ENCODE peak calls at places on chromosomes 12 and 14, in four cellular contexts. O, X, K and M are unnamed samples.

GRCh38 chr12:55072093-55072492 is 52.3 kb downstream of the NEUROD4 start:
- DNase-seq in O (peak), X (no peak), K (no peak), M (peak)

GRCh38 chr14:83533734-83534133 is 1996.2 kb upstream of the FLRT2 start:
- DNase-seq in X (no peak), K (no peak), O (no peak), M (no peak)

GRCh38 chr12:38892976-38893375 is 12.4 kb downstream of the CPNE8 start:
- DNase-seq in X (no peak), K (no peak), O (no peak), M (no peak)

GRCh38 chr12:4274960-4275868 is 1.7 kb downstream of the CCND2 start:
- DNase-seq in X (no peak), K (peak), O (no peak), M (no peak)

GRCh38 chr14:29278301-29278700 is 511.7 kb downstream of the FOXG1 start:
- DNase-seq in X (no peak), K (no peak), O (no peak), M (no peak)

GRCh38 chr12:58920102-58920955 is at the start of gene LRIG3:
- DNase-seq in K (peak), X (no peak), O (peak), M (peak)

GRCh38 chr12:66885115-66885875 is 206.4 kb upstream of the GRIP1 start:
- DNase-seq in X (no peak), O (no peak), K (peak), M (peak)

GRCh38 chr14:98906123-98906995 is 365.6 kb downstream of the BCL11B start:
- DNase-seq in O (peak), K (no peak), X (no peak), M (no peak)

GRCh38 chr14:77041837-77042557 is 13.5 kb upstream of the IRF2BPL start:
- DNase-seq in X (no peak), O (no peak), K (no peak), M (no peak)

GRCh38 chr12:52149651-52150241 is 42.1 kb downstream of the KRT80 start:
- DNase-seq in K (no peak), O (no peak), X (no peak), M (no peak)

GRCh38 chr12:94092516-94093241 is 55.7 kb upstream of the PLXNC1 start:
- DNase-seq in X (no peak), O (no peak), K (no peak), M (no peak)

GRCh38 chr12:85036241-85036707 is at the start of the genes LRRIQ1 and TSPAN19:
- DNase-seq in K (no peak), X (peak), O (peak), M (peak)

GRCh38 chr12:55996201-55996714 is 818 bp upstream of the SUOX start:
- DNase-seq in K (peak), X (no peak), O (peak), M (peak)

GRCh38 chr14:99516156-99517045 is 35.2 kb downstream of the CCNK start:
- DNase-seq in X (no peak), K (no peak), O (no peak), M (peak)

GRCh38 chr14:34629657-34630529 is at the start of gene SNX6:
- DNase-seq in X (no peak), K (peak), O (peak), M (peak)

GRCh38 chr12:102009796-102010195 is 52.0 kb downstream of the WASHC3 start:
- DNase-seq in O (no peak), X (no peak), K (no peak), M (no peak)

GRCh38 chr12:30882706-30883105 is 43.8 kb upstream of the TSPAN11 start:
- DNase-seq in O (no peak), K (no peak), X (no peak), M (no peak)

GRCh38 chr12:75086086-75087038 is 123.3 kb downstream of the KCNC2 start:
- DNase-seq in K (no peak), O (no peak), X (no peak), M (no peak)

GRCh38 chr12:107990325-107990724 is 138.8 kb upstream of the WSCD2 start:
- DNase-seq in O (peak), K (peak), X (no peak), M (peak)

GRCh38 chr12:38374751-38375150 is 58.2 kb downstream of the ALG10B start:
- DNase-seq in O (no peak), K (no peak), X (no peak), M (no peak)

GRCh38 chr14:81110186-81110585 is 110.6 kb downstream of the GTF2A1 start:
- DNase-seq in O (no peak), K (no peak), X (no peak), M (no peak)

GRCh38 chr12:124841558-124841945 is 22.1 kb downstream of the SCARB1 start:
- DNase-seq in X (no peak), O (no peak), K (no peak), M (no peak)

GRCh38 chr12:103379670-103380069 is 116.1 kb downstream of the C12orf42 start:
- DNase-seq in K (no peak), O (no peak), X (no peak), M (no peak)

GRCh38 chr12:106317406-106318082 is 15.0 kb downstream of the TCP11L2 start:
- DNase-seq in X (no peak), K (no peak), O (no peak), M (no peak)

GRCh38 chr12:132384916-132385315 is 55.5 kb upstream of the GALNT9 start:
- DNase-seq in O (no peak), K (no peak), X (no peak), M (no peak)

GRCh38 chr14:100303925-100304324 is 2.3 kb downstream of the SLC25A29 start:
- DNase-seq in O (no peak), K (no peak), X (no peak), M (peak)

GRCh38 chr12:121916719-121917118 is 1.7 kb upstream of the CFAP251 start:
- DNase-seq in K (no peak), X (no peak), O (no peak), M (no peak)

GRCh38 chr14:103401223-103402214 is 16.3 kb downstream of the MARK3 start:
- DNase-seq in X (no peak), O (no peak), K (no peak), M (no peak)

GRCh38 chr14:21825147-21825743 is 151.6 kb upstream of the OR4E1 start:
- DNase-seq in K (peak), O (peak), X (no peak), M (peak)

GRCh38 chr14:48936352-48936751 is 649.8 kb downstream of the RPS29 start:
- DNase-seq in O (no peak), X (no peak), K (no peak), M (no peak)

GRCh38 chr14:99909500-99910064 is 116.4 kb downstream of the EML1 start:
- DNase-seq in O (no peak), K (no peak), X (no peak), M (no peak)

GRCh38 chr12:66144796-66145754 is 14.5 kb upstream of the LLPH start:
- DNase-seq in K (no peak), X (no peak), O (peak), M (no peak)

GRCh38 chr12:114319422-114319821 is 86.5 kb downstream of the TBX5 start:
- DNase-seq in K (no peak), O (no peak), X (no peak), M (no peak)

GRCh38 chr12:110058875-110059615 is 10.7 kb upstream of the C12orf76 start:
- DNase-seq in O (no peak), X (no peak), K (no peak), M (no peak)

GRCh38 chr12:113142173-113142885 is 6.8 kb upstream of the RASAL1 start:
- DNase-seq in K (no peak), X (no peak), O (peak), M (no peak)

GRCh38 chr12:113138826-113139225 is 3.3 kb upstream of the RASAL1 start:
- DNase-seq in K (no peak), O (no peak), X (no peak), M (no peak)

GRCh38 chr12:113137861-113138783 is 2.6 kb upstream of the RASAL1 start:
- DNase-seq in O (no peak), X (no peak), K (no peak), M (no peak)

GRCh38 chr12:113142886-113143329 is 6.6 kb upstream of the CFAP73 start:
- DNase-seq in X (no peak), K (no peak), O (no peak), M (no peak)

GRCh38 chr12:113140706-113141105 is 5.1 kb upstream of the RASAL1 start:
- DNase-seq in K (no peak), X (no peak), O (no peak), M (no peak)
- TF ChIP-seq NR2C2 in K (no peak), X (no peak), O (no peak), M (no peak)

DNA sequence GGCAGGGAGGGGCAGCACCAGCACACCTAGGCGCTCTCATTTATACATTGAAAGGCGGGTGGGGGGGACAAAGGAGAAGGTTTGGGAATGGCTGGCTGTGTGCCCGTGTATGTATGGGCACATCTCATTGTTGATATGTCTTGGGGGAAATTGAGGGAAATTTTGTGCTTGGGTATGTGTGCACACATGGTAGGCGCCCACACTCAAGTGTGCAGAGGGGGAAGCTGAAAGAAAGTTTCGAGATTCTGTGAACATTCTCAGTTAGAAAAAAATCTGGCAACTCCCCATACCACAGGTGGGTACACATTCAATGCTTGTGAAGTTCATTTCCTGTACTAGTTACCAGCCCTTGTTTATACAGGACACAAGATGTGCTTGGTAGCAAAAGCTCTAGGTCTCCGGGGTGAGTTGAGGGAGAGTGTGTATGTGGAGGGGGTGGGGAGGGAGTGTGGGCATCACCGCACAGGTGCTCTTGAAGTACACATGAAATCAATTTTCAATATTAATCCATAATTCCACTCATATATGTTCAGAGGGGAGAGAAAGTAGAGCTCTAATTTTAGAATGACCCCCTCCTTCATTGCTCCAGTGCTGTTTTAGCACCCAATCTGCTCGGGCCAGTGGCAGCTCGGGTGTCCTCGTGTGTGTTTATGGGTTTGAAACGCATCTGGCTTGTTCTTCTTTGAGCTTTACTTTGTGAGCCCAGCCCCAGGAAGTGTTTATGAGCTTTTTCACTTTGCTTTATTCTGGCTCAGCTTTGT is 286.0 kb downstream of the ZFP36L1 start:
- DNase-seq in X (peak), K (no peak), O (no peak), M (no peak)
- TF ChIP-seq NR2C2 in X (no peak), K (no peak), O (no peak), M (no peak)

DNA sequence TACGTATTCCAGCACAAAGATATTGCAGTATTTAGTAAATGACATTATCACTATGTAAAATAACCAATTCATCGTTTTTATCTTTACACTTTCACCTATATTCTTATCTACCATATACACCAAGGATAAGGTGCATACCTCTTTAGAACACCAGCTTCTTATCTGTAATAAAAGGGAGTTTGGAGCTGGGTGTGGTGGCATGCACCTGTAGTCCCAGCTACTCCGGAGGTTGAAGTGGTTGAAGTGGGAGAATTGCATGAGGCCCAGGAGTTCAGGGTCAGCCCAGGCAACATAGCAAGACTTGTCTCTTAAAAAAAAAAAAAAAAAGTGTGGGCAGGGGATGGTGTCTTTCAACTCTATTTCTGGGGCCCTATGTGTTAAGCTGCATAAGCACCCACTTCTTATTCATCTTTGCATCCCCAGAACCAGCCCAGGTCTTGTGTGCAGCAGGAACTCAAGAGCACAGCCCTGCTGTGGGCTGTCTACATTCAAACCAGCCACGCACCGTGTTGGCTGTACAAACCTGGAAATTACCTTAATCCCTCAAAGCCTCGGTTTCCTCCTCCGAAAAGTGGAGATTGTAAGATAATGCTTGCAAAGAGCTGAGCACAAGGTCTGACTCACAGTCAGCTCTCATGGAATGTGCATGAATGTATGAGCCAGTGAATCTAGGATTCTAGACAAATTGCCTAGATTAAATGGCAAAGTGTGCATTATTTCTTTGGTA is 256.6 kb upstream of the FOXN3 start:
- DNase-seq in X (no peak), O (no peak), K (no peak), M (no peak)
- TF ChIP-seq NR2C2 in X (no peak), O (no peak), K (no peak), M (no peak)

GRCh38 chr12:130281157-130281799 is 56.4 kb upstream of the PIWIL1 start:
- DNase-seq in X (no peak), K (peak), O (no peak), M (peak)
- TF ChIP-seq NR2C2 in X (no peak), K (no peak), O (no peak), M (no peak)

DNA sequence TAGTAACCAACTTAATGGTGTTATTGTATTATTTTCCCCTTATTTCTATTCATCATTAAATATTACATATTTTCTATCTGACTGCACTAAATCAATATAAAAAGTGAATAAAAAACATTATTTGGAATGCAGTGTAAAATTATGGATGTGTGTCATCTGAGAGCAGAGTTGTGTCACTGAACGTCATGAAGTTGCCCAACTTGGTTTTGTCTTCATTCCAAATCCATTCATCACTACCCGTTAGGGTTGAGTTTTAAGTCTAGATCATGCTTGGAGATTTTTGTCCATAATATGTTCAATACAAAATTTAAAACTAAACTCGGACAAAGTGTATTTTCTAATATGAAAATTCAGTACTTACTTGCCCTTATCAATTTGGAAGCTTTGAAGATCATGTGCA is 16.1 kb downstream of the KLRF1 start:
- DNase-seq in X (no peak), O (no peak), K (no peak), M (no peak)
- TF ChIP-seq NR2C2 in X (no peak), O (no peak), K (no peak), M (no peak)

DNA sequence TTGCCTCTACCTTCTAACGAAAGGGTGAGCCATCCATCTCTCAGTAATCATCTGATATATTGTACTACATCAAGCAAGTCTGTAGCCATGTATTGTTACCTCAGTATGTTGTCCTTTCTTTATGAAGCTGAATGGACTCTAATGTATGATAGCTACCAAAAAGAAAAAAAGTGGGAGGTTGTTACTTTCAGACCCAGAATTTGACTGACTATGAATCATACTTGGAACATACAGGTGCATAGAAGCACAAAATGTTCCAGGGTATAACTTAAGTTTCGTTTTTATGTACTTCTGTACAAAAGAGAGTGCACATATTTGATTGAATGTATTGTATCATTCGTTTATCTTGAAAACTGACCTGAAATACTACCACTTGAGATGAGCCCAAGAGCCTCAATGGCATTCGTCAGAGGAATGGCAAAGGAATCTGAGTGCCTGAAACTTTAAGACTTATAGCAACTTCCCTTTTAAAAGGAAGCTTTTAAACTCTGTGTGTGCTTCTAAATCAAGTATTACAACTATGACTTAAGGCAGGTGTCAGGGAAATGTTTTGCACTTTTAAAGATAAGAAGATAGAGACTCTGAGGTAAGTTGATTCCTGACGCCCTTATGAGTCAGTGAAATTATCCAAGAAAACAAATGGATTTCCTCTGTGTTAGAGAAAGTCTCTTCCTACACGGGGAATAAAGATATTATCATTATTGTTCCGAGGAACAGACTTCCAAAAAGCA is 951.5 kb downstream of the GALC start:
- DNase-seq in X (no peak), O (no peak), K (no peak), M (no peak)
- TF ChIP-seq NR2C2 in X (no peak), O (no peak), K (no peak), M (no peak)